ENCODE peak calls at places on chromosomes 4 and X, in four cellular contexts. O is heart left ventricle, H is H9, K is H7. R is an unnamed sample.

GRCh38 chr4:169716677-169717076 is 41.1 kb downstream of the HPF1 start:
- DNase-seq in H (no peak), O (no peak), K (no peak), R (no peak)

GRCh38 chrX:29852767-29853166 is 362.6 kb upstream of the MAGEB2 start:
- DNase-seq in H (no peak), K (no peak), O (no peak), R (no peak)

GRCh38 chrX:45903781-45904201 is 641.4 kb downstream of the ZNF674 start:
- DNase-seq in K (no peak), O (no peak), H (peak; percentile 38), R (peak; percentile 3)

GRCh38 chr4:7384003-7384928 is 50.5 kb downstream of the PSAPL1 start:
- DNase-seq in K (peak; percentile 43), H (peak; percentile 21), O (peak; percentile 12), R (no peak)

GRCh38 chr4:2765832-2766526 is 9.8 kb upstream of the TNIP2 start:
- DNase-seq in O (no peak), K (no peak), H (no peak), R (no peak)

GRCh38 chrX:135951291-135951690 is 22.5 kb downstream of the MMGT1 start:
- DNase-seq in K (no peak), O (no peak), H (no peak), R (no peak)

GRCh38 chr4:93828332-93828829 is at the start of gene ATOH1:
- DNase-seq in H (peak; percentile 96), K (peak; percentile 90), O (no peak), R (peak; percentile 80)

GRCh38 chr4:56773346-56773745 is 48.2 kb downstream of the SPINK2 start:
- DNase-seq in O (no peak), K (no peak), H (no peak), R (no peak)

GRCh38 chr4:52655505-52655904 is 3.6 kb downstream of the USP46 start:
- DNase-seq in K (no peak), O (no peak), H (no peak), R (no peak)

GRCh38 chr4:26321326-26322276 is 787 bp downstream of the RBPJ start:
- DNase-seq in K (peak; percentile 70), H (peak; percentile 42), O (peak; percentile 32), R (no peak)

GRCh38 chrX:39953879-39954278 is 143.9 kb downstream of the BCOR start:
- DNase-seq in H (no peak), O (peak; percentile 41), K (no peak), R (no peak)

GRCh38 chr4:56099378-56099786 is 150.6 kb downstream of the CEP135 start:
- DNase-seq in H (no peak), K (no peak), O (no peak), R (no peak)